ENCODE peak calls at places on chromosomes 7 and 10, in seven cellular contexts. P is anterior cingulate cortex, V is AML-193, U is Calu3, O is CD14-positive monocyte, K is foreskin fibroblast, S is C1 segment of cervical spinal cord. H is an unnamed sample.

GRCh38 chr10:103153302-103153759 is 39.7 kb downstream of the NT5C2 start:
- DNase-seq in S (no peak), P (no peak), U (no peak), K (peak), V (no peak), O (no peak), H (no peak)

GRCh38 chr10:75405201-75406143 is 3.9 kb upstream of the ZNF503 start:
- DNase-seq in U (peak), O (no peak), V (no peak), S (no peak), K (no peak), P (no peak), H (no peak)

GRCh38 chr7:41385996-41386395 is 316.9 kb downstream of the INHBA start:
- DNase-seq in K (no peak), U (no peak), V (no peak), P (no peak), O (no peak), S (no peak), H (no peak)

GRCh38 chr7:5552123-5552522 is 128.5 kb upstream of the TNRC18 start:
- DNase-seq in U (no peak), V (no peak), P (no peak), K (no peak), S (no peak), O (no peak), H (no peak)

GRCh38 chr7:123154231-123154860 is 45.4 kb downstream of the SLC13A1 start:
- DNase-seq in K (peak), V (peak), O (no peak), P (peak), U (peak), S (peak), H (peak)

GRCh38 chr10:95783741-95784140 is 27.8 kb downstream of the ENTPD1 start:
- DNase-seq in S (no peak), P (no peak), K (no peak), V (no peak), O (no peak), U (no peak), H (no peak)

GRCh38 chr10:112151640-112152039 is 31.9 kb downstream of the GPAM start:
- DNase-seq in V (no peak), U (no peak), O (no peak), S (no peak), K (no peak), P (no peak), H (no peak)

GRCh38 chr7:42237891-42238531 is 1.0 kb upstream of the GLI3 start:
- DNase-seq in U (peak), V (no peak), O (no peak), S (no peak), K (peak), P (peak), H (peak)

GRCh38 chr7:138237995-138238394 is 161.7 kb downstream of the AKR1D1 start:
- DNase-seq in S (no peak), V (no peak), P (no peak), K (no peak), U (no peak), O (no peak), H (no peak)

GRCh38 chr7:28647076-28647421 is 234.7 kb downstream of the CREB5 start:
- DNase-seq in K (no peak), U (no peak), O (no peak), S (no peak), V (no peak), P (no peak), H (no peak)

GRCh38 chr10:81026597-81026996 is 488.9 kb downstream of the SH2D4B start:
- DNase-seq in O (no peak), U (no peak), P (no peak), K (peak), V (no peak), S (no peak), H (no peak)

GRCh38 chr7:122316467-122317394 is 12.2 kb upstream of the FEZF1 start:
- DNase-seq in U (no peak), O (no peak), V (no peak), K (no peak), S (no peak), P (no peak), H (no peak)

GRCh38 chr7:1945558-1945957 is 275.5 kb downstream of the ELFN1 start:
- DNase-seq in V (no peak), S (no peak), K (no peak), U (no peak), P (no peak), O (no peak), H (peak)

GRCh38 chr10:974038-974784 is 14.0 kb upstream of the GTPBP4 start:
- DNase-seq in S (no peak), K (no peak), U (peak), O (no peak), P (no peak), V (no peak), H (peak)

GRCh38 chr10:101385866-101386658 is 32.1 kb downstream of the BTRC start:
- DNase-seq in S (no peak), V (no peak), P (no peak), O (no peak), U (no peak), K (peak), H (no peak)

GRCh38 chr7:113796557-113796956 is 122.3 kb downstream of the PPP1R3A start:
- DNase-seq in S (no peak), U (no peak), V (peak), K (peak), O (no peak), P (no peak), H (no peak)

GRCh38 chr10:93894516-93895378 is 969 bp downstream of the SLC35G1 start:
- DNase-seq in P (no peak), S (no peak), U (no peak), O (no peak), K (peak), V (no peak), H (no peak)

GRCh38 chr7:102872460-102872859 is 40.3 kb upstream of the LRRC17 start:
- DNase-seq in P (no peak), K (peak), S (no peak), U (peak), V (no peak), O (no peak), H (no peak)

H was measured in left cardiac atrium.